ENCODE peak calls at places on chromosomes 3 and 15, in nine cellular contexts. Y is transverse colon; K is brain microvascular endothelial cell; F is CD8-positive, alpha-beta T cell; R is AG10803; C is HFF-Myc; J is right lobe of liver; V is GM12878; Z is left ventricle myocardium inferior. X is an unnamed sample.

GRCh38 chr3:127472506-127472905 is 118.0 kb downstream of the TPRA1 start:
- DNase-seq in Y (no peak), K (no peak), F (no peak), R (no peak), C (no peak), J (no peak), V (no peak), Z (no peak), X (no peak)

GRCh38 chr15:70729164-70729563 is 34.2 kb downstream of the UACA start:
- DNase-seq in Y (no peak), K (no peak), F (no peak), R (no peak), C (no peak), J (no peak), V (no peak), Z (no peak), X (no peak)

GRCh38 chr15:60528530-60528929 is 49.6 kb upstream of the ICE2 start:
- DNase-seq in Y (no peak), K (peak), F (no peak), R (no peak), C (no peak), J (no peak), V (no peak), Z (no peak), X (peak)

GRCh38 chr3:111616417-111617105 is 21.4 kb upstream of the ZBED2 start:
- DNase-seq in Y (peak), K (peak), F (peak), R (peak), C (no peak), J (no peak), V (no peak), Z (no peak), X (peak)

GRCh38 chr3:190826018-190826417 is 36.5 kb downstream of the GMNC start:
- DNase-seq in Y (no peak), K (no peak), F (no peak), R (peak), C (no peak), J (peak), V (no peak), Z (no peak), X (no peak)

GRCh38 chr15:101306341-101307047 is 11.4 kb upstream of the SNRPA1 start:
- DNase-seq in Y (no peak), K (no peak), F (no peak), R (no peak), C (no peak), J (no peak), V (no peak), Z (no peak), X (no peak)

GRCh38 chr3:163347944-163348343 is 1730.4 kb downstream of the SI start:
- DNase-seq in Y (no peak), K (no peak), F (no peak), R (no peak), C (no peak), J (no peak), V (no peak), Z (no peak), X (no peak)

GRCh38 chr3:12170207-12170606 is 11.5 kb upstream of the TIMP4 start:
- DNase-seq in Y (no peak), K (peak), F (no peak), R (peak), C (no peak), J (no peak), V (no peak), Z (no peak), X (no peak)

GRCh38 chr15:63605036-63605435 is 7.8 kb downstream of the FBXL22 start:
- DNase-seq in Y (no peak), K (no peak), F (no peak), R (no peak), C (no peak), J (no peak), V (no peak), Z (no peak), X (peak)

GRCh38 chr3:49671291-49672288 is 2.6 kb upstream of the APEH start:
- DNase-seq in Y (peak), K (no peak), F (peak), R (peak), C (peak), J (peak), V (peak), Z (peak), X (peak)

GRCh38 chr3:71942432-71942831 is 157.5 kb upstream of the PROK2 start:
- DNase-seq in Y (no peak), K (no peak), F (no peak), R (no peak), C (no peak), J (no peak), V (no peak), Z (no peak), X (no peak)
- TF ChIP-seq CTCF in Y (no peak), K (no peak), F (no peak), R (no peak), C (no peak), J (no peak), V (no peak), Z (no peak), X (no peak)

DNA sequence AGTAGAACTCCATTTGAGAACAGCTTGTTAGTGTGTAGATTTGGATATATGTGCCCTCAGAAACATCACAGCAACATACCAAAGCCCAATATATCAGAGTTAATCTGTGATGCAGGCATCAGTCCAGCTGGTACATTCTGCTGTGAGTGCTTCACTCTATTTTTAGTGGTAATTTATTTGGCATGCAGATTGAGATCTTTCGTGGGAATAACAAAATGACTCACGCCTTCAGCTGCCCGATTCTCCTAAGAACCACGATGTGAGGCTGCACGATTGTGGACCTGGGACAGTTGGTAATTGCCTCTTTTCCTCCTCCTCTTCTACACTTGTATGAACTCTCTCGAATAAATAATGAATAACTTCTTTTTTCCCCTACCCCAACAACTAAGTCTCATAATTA is 730.8 kb downstream of the SQOR start:
- DNase-seq in Y (no peak), K (no peak), F (no peak), R (peak), C (peak), J (no peak), V (no peak), Z (peak), X (no peak)
- H3K4me3 ChIP-seq in Y (no peak), K (no peak), F (no peak), R (peak), C (no peak), J (no peak), V (no peak), Z (peak), X (no peak)

GRCh38 chr3:126211569-126211968 is 31.2 kb upstream of the ALDH1L1 start:
- DNase-seq in Y (no peak), K (no peak), F (no peak), R (no peak), C (no peak), J (no peak), V (no peak), Z (no peak), X (no peak)

GRCh38 chr3:126212629-126213375 is 32.4 kb upstream of the ALDH1L1 start:
- DNase-seq in Y (peak), K (no peak), F (no peak), R (peak), C (no peak), J (peak), V (no peak), Z (peak), X (peak)

GRCh38 chr3:126212250-126212628 is 31.9 kb upstream of the ALDH1L1 start:
- DNase-seq in Y (no peak), K (no peak), F (no peak), R (no peak), C (no peak), J (no peak), V (no peak), Z (no peak), X (no peak)

GRCh38 chr3:126216416-126216815 is 36.0 kb upstream of the ALDH1L1 start:
- DNase-seq in Y (no peak), K (no peak), F (no peak), R (peak), C (no peak), J (no peak), V (no peak), Z (no peak), X (peak)

GRCh38 chr3:126213376-126214044 is 33.1 kb upstream of the ALDH1L1 start:
- DNase-seq in Y (no peak), K (no peak), F (no peak), R (peak), C (no peak), J (no peak), V (no peak), Z (no peak), X (no peak)
- TF ChIP-seq CTCF in Y (no peak), K (no peak), F (no peak), R (no peak), C (no peak), J (no peak), V (no peak), Z (no peak), X (no peak)

DNA sequence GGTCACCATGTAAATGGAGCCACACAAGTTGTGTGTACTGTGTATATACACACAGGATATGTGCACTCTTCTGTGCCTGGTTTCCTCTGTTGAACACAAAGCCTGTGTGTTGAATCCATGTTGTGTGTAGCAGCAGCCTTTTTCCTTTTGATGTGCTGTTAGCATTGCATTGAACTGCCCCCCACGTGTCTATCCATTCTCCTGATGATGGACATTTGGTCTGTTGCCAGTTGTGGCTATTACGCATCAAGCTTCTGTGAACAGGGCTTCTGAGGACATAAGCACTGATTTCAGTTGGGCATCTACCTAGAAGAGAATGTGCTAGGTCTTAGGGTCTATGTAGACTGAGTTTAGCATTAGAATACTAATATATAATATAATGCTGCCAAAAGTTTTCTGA is 77.4 kb downstream of the LSM3 start:
- DNase-seq in Y (no peak), K (no peak), F (no peak), R (no peak), C (no peak), J (no peak), V (no peak), Z (no peak), X (peak)
- H3K4me3 ChIP-seq in Y (no peak), K (no peak), F (no peak), R (no peak), C (no peak), J (no peak), V (no peak), Z (no peak), X (no peak)